ENCODE peak calls at places on chromosomes 12 and 14, in seven cellular contexts. Q is PC-9, U is osteoblast, L is psoas muscle, S is endothelial cell of umbilical vein, K is cardiac muscle cell, T is IMR-90. I is an unnamed sample.
A peak's percentile ranks its signal among the peaks of the same experiment; 100 is the strongest.

GRCh38 chr14:32426028-32426427 is 96.9 kb downstream of the AKAP6 start:
- DNase-seq in Q (no peak), U (no peak), L (no peak), S (no peak), K (no peak), T (no peak), I (no peak)

GRCh38 chr12:111068281-111068680 is 147.9 kb upstream of the MYL2 start:
- DNase-seq in Q (no peak), U (no peak), L (no peak), S (no peak), K (no peak), T (no peak), I (no peak)

GRCh38 chr14:32941668-32942065 is 3.0 kb downstream of the NPAS3 start:
- DNase-seq in Q (no peak), U (no peak), L (no peak), S (no peak), K (no peak), T (no peak), I (no peak)

GRCh38 chr12:52285851-52286530 is 5.3 kb downstream of the KRT81 start:
- DNase-seq in Q (no peak), U (no peak), L (no peak), S (no peak), K (no peak), T (no peak), I (peak; percentile 80)

GRCh38 chr14:100547633-100548294 is 39.5 kb downstream of the BEGAIN start:
- DNase-seq in Q (peak; percentile 44), U (peak; percentile 97), L (peak; percentile 44), S (peak; percentile 34), K (peak; percentile 42), T (peak; percentile 21), I (no peak)

GRCh38 chr12:105704788-105705187 is 374.3 kb downstream of the C12orf75 start:
- DNase-seq in Q (no peak), U (no peak), L (no peak), S (no peak), K (no peak), T (no peak), I (no peak)

GRCh38 chr14:30656190-30656632 is 34.1 kb downstream of the SCFD1 start:
- DNase-seq in Q (no peak), U (no peak), L (no peak), S (peak; percentile 35), K (peak; percentile 48), T (peak; percentile 26), I (no peak)

GRCh38 chr14:63890553-63890952 is 37.7 kb downstream of the SYNE2 start:
- DNase-seq in Q (no peak), U (no peak), L (no peak), S (peak; percentile 40), K (peak; percentile 29), T (no peak), I (no peak)

GRCh38 chr12:10771132-10771733 is 31.2 kb downstream of the TAS2R7 start:
- DNase-seq in Q (no peak), U (no peak), L (no peak), S (peak; percentile 69), K (peak; percentile 64), T (peak; percentile 51), I (no peak)

GRCh38 chr14:87960013-87960787 is 32.8 kb downstream of the GALC start:
- DNase-seq in Q (no peak), U (no peak), L (no peak), S (no peak), K (no peak), T (no peak), I (no peak)

GRCh38 chr14:101797785-101798342 is 36.4 kb downstream of the PPP2R5C start:
- DNase-seq in Q (no peak), U (no peak), L (no peak), S (no peak), K (no peak), T (no peak), I (no peak)

GRCh38 chr12:6961278-6961694 is 9.2 kb downstream of the PHB2 start:
- DNase-seq in Q (peak; percentile 71), U (peak; percentile 94), L (peak; percentile 80), S (no peak), K (peak; percentile 62), T (no peak), I (no peak)

GRCh38 chr12:6613776-6614512 is 6.8 kb upstream of the CHD4 start:
- DNase-seq in Q (peak; percentile 91), U (peak; percentile 98), L (peak; percentile 88), S (peak; percentile 87), K (peak; percentile 99), T (peak; percentile 99), I (no peak)

GRCh38 chr12:26633591-26634210 is 199.3 kb downstream of the ITPR2 start:
- DNase-seq in Q (no peak), U (no peak), L (no peak), S (no peak), K (peak; percentile 66), T (peak; percentile 75), I (no peak)

GRCh38 chr12:115891551-115891950 is 385.9 kb downstream of the MED13L start:
- DNase-seq in Q (no peak), U (no peak), L (no peak), S (no peak), K (no peak), T (no peak), I (no peak)

GRCh38 chr12:113720629-113721028 is 245.5 kb downstream of the RBM19 start:
- DNase-seq in Q (no peak), U (no peak), L (no peak), S (no peak), K (no peak), T (no peak), I (no peak)

GRCh38 chr12:12608557-12608957 is 3.1 kb upstream of the CREBL2 start:
- DNase-seq in Q (peak; percentile 40), U (peak; percentile 59), L (no peak), S (no peak), K (peak; percentile 25), T (peak; percentile 17), I (no peak)

GRCh38 chr14:31206536-31207286 is 882 bp downstream of the HECTD1 start:
- DNase-seq in Q (no peak), U (peak; percentile 83), L (peak; percentile 49), S (peak; percentile 40), K (peak; percentile 39), T (no peak), I (no peak)

GRCh38 chr12:104351023-104351983 is 47.8 kb downstream of the EID3 start:
- DNase-seq in Q (no peak), U (no peak), L (no peak), S (no peak), K (no peak), T (no peak), I (peak; percentile 29)

GRCh38 chr12:104350211-104350908 is 46.8 kb downstream of the EID3 start:
- DNase-seq in Q (no peak), U (no peak), L (no peak), S (no peak), K (no peak), T (no peak), I (no peak)

GRCh38 chr12:104347374-104348075 is 44.0 kb downstream of the EID3 start:
- DNase-seq in Q (peak; percentile 73), U (no peak), L (no peak), S (no peak), K (no peak), T (peak; percentile 54), I (no peak)

GRCh38 chr12:104348994-104349494 is 45.5 kb downstream of the EID3 start:
- DNase-seq in Q (no peak), U (no peak), L (no peak), S (no peak), K (no peak), T (no peak), I (no peak)

GRCh38 chr12:104348283-104348993 is 44.9 kb downstream of the EID3 start:
- DNase-seq in Q (no peak), U (no peak), L (no peak), S (no peak), K (no peak), T (no peak), I (no peak)
- H3K36me3 ChIP-seq in Q (peaks cover 95% of the 10 kb centered on the region), U (peaks cover 88% of the 10 kb centered on the region), L (peaks cover 94% of the 10 kb centered on the region), S (peaks cover 52% of the 10 kb centered on the region), K (peaks cover 19% of the 10 kb centered on the region), T (peaks cover 61% of the 10 kb centered on the region), I (no peaks in the 10 kb centered on the region)

GRCh38 chr12:92244036-92244435 is 98.4 kb upstream of the BTG1 start:
- DNase-seq in Q (no peak), U (no peak), L (no peak), S (peak; percentile 74), K (peak; percentile 76), T (peak; percentile 6), I (no peak)
- TF ChIP-seq CTCF in Q (no peak), U (no peak), L (no peak), S (no peak), K (peak; percentile 12), T (no peak), I (no peak)

GRCh38 chr14:39094515-39094914 is 8.5 kb downstream of the SEC23A start:
- DNase-seq in Q (no peak), U (no peak), L (no peak), S (no peak), K (no peak), T (no peak), I (no peak)

GRCh38 chr14:39085933-39086332 is 17.1 kb downstream of the SEC23A start:
- DNase-seq in Q (no peak), U (no peak), L (no peak), S (no peak), K (peak; percentile 51), T (peak; percentile 31), I (no peak)

GRCh38 chr14:39087493-39087892 is 15.5 kb downstream of the SEC23A start:
- DNase-seq in Q (no peak), U (no peak), L (no peak), S (no peak), K (no peak), T (no peak), I (no peak)

GRCh38 chr14:39091716-39092115 is 11.3 kb downstream of the SEC23A start:
- DNase-seq in Q (no peak), U (no peak), L (no peak), S (no peak), K (no peak), T (no peak), I (no peak)

GRCh38 chr14:39090548-39091111 is 12.4 kb downstream of the SEC23A start:
- DNase-seq in Q (no peak), U (no peak), L (no peak), S (no peak), K (no peak), T (no peak), I (no peak)
- H3K36me3 ChIP-seq in Q (peaks cover 7% of the 10 kb centered on the region), U (peaks cover 83% of the 10 kb centered on the region), L (peaks cover 95% of the 10 kb centered on the region), S (peaks cover 38% of the 10 kb centered on the region), K (peaks cover 78% of the 10 kb centered on the region), T (peaks cover 42% of the 10 kb centered on the region), I (peaks cover 4% of the 10 kb centered on the region)

GRCh38 chr12:449203-449602 is 10.5 kb upstream of the B4GALNT3 start:
- DNase-seq in Q (no peak), U (no peak), L (no peak), S (no peak), K (no peak), T (no peak), I (no peak)

GRCh38 chr12:457676-458075 is 2.1 kb upstream of the B4GALNT3 start:
- DNase-seq in Q (no peak), U (no peak), L (no peak), S (no peak), K (no peak), T (no peak), I (no peak)

GRCh38 chr12:455821-456220 is 3.9 kb upstream of the B4GALNT3 start:
- DNase-seq in Q (no peak), U (no peak), L (no peak), S (no peak), K (no peak), T (no peak), I (no peak)

GRCh38 chr12:450438-450837 is 9.3 kb upstream of the B4GALNT3 start:
- DNase-seq in Q (no peak), U (no peak), L (no peak), S (no peak), K (no peak), T (no peak), I (no peak)

GRCh38 chr12:452667-453210 is 7.0 kb upstream of the B4GALNT3 start:
- DNase-seq in Q (no peak), U (no peak), L (peak; percentile 22), S (no peak), K (no peak), T (no peak), I (no peak)
- TF ChIP-seq CTCF in Q (no peak), U (no peak), L (no peak), S (peak; percentile 27), K (no peak), T (no peak), I (peak; percentile 30)

I was measured in vagina.